ENCODE peak calls at places on chromosome 15, in ten cellular contexts. W is stimulated activated CD4-positive, alpha-beta T cell treated with anti-CD3 and anti-CD28 coated beads, Interleukin-15, amount 100 ng/mL, for 24 hours; E is dorsolateral prefrontal cortex; N is foreskin fibroblast; R is right cardiac atrium; O is hypothalamus; G is EL; K is amygdala; M is astrocyte of the spinal cord; L is body of pancreas. Q is an unnamed sample.

GRCh38 chr15:62564889-62565288 is 399.8 kb upstream of the C2CD4B start:
- DNase-seq in W (no peak), E (no peak), N (no peak), R (no peak), O (no peak), G (no peak), K (no peak), M (no peak), L (no peak), Q (no peak)

GRCh38 chr15:101127503-101128076 is 124.3 kb downstream of the CHSY1 start:
- DNase-seq in W (peak), E (peak), N (peak), R (peak), O (no peak), G (peak), K (peak), M (peak), L (peak), Q (peak)

GRCh38 chr15:90306560-90306959 is 41.1 kb downstream of the NGRN start:
- DNase-seq in W (peak), E (no peak), N (no peak), R (no peak), O (no peak), G (no peak), K (no peak), M (no peak), L (no peak), Q (no peak)

GRCh38 chr15:66943456-66944095 is 121.8 kb upstream of the SMAD3 start:
- DNase-seq in W (no peak), E (no peak), N (no peak), R (no peak), O (no peak), G (no peak), K (no peak), M (no peak), L (no peak), Q (no peak)

GRCh38 chr15:80252281-80252619 is 237 bp upstream of the CTXND1 start:
- DNase-seq in W (no peak), E (no peak), N (no peak), R (no peak), O (no peak), G (no peak), K (no peak), M (no peak), L (no peak), Q (no peak)

GRCh38 chr15:99475754-99476412 is 89.9 kb upstream of the MEF2A start:
- DNase-seq in W (no peak), E (no peak), N (no peak), R (no peak), O (no peak), G (no peak), K (no peak), M (no peak), L (no peak), Q (no peak)

GRCh38 chr15:38991126-38991525 is 426.5 kb upstream of the RASGRP1 start:
- DNase-seq in W (no peak), E (no peak), N (peak), R (no peak), O (no peak), G (peak), K (no peak), M (peak), L (no peak), Q (peak)

GRCh38 chr15:33586791-33587697 is 276.3 kb downstream of the RYR3 start:
- DNase-seq in W (no peak), E (no peak), N (no peak), R (no peak), O (no peak), G (no peak), K (no peak), M (no peak), L (no peak), Q (no peak)

GRCh38 chr15:74997161-74997942 is 2.0 kb downstream of the SCAMP5 start:
- DNase-seq in W (no peak), E (no peak), N (no peak), R (no peak), O (no peak), G (no peak), K (no peak), M (no peak), L (peak), Q (no peak)

GRCh38 chr15:77632760-77633133 is at the start of gene LINGO1:
- DNase-seq in W (peak), E (peak), N (no peak), R (peak), O (no peak), G (no peak), K (peak), M (no peak), L (peak), Q (peak)

GRCh38 chr15:74302821-74303359 is 64.6 kb downstream of the CYP11A1 start:
- DNase-seq in W (peak), E (peak), N (no peak), R (no peak), O (no peak), G (no peak), K (no peak), M (peak), L (peak), Q (peak)

GRCh38 chr15:63387741-63388468 is 6.3 kb upstream of the CA12 start:
- DNase-seq in W (no peak), E (no peak), N (no peak), R (no peak), O (no peak), G (no peak), K (no peak), M (no peak), L (no peak), Q (no peak)